ENCODE peak calls at places on chromosomes 1 and 21, in eight cellular contexts. I is MCF 10A, E is osteocyte, T is BJ, V is cardiac muscle cell, A is endothelial cell, G is suprapubic skin, M is mucosa of descending colon. X is an unnamed sample.

GRCh38 chr1:33007190-33008050 is 29.3 kb downstream of the AK2 start:
- DNase-seq in G (no peak), M (no peak), V (peak), T (peak), E (no peak), A (peak), I (peak), X (no peak)

GRCh38 chr1:4495809-4496208 is 158.6 kb upstream of the AJAP1 start:
- DNase-seq in I (no peak), G (no peak), T (no peak), V (no peak), A (no peak), M (no peak), E (no peak), X (no peak)

GRCh38 chr1:79695133-79695532 is 688.6 kb upstream of the ADGRL4 start:
- DNase-seq in V (no peak), G (no peak), A (no peak), M (no peak), E (no peak), I (no peak), T (no peak), X (no peak)

GRCh38 chr1:79380078-79380477 is 373.5 kb upstream of the ADGRL4 start:
- DNase-seq in M (no peak), I (no peak), V (no peak), A (no peak), T (no peak), E (no peak), G (no peak), X (no peak)

GRCh38 chr1:221961532-221962292 is 219.8 kb upstream of the DUSP10 start:
- DNase-seq in E (no peak), G (no peak), I (peak), V (no peak), M (no peak), A (no peak), T (peak), X (peak)

GRCh38 chr1:11000526-11000925 is 11.9 kb upstream of the TARDBP start:
- DNase-seq in G (no peak), E (no peak), M (no peak), A (no peak), V (no peak), T (no peak), I (no peak), X (no peak)

GRCh38 chr1:153746174-153746573 is 18.3 kb downstream of the INTS3 start:
- DNase-seq in T (no peak), G (no peak), V (no peak), A (no peak), I (no peak), E (no peak), M (no peak), X (no peak)

GRCh38 chr1:7014640-7014930 is 229.3 kb downstream of the CAMTA1 start:
- DNase-seq in G (no peak), I (no peak), M (no peak), E (no peak), T (no peak), V (no peak), A (no peak), X (no peak)

GRCh38 chr1:203286161-203286984 is 18.9 kb upstream of the BTG2 start:
- DNase-seq in G (no peak), T (no peak), E (no peak), A (no peak), I (peak), M (peak), V (peak), X (peak)

GRCh38 chr1:64117492-64117891 is 85.9 kb upstream of the UBE2U start:
- DNase-seq in M (no peak), V (no peak), E (no peak), T (no peak), A (no peak), I (no peak), G (no peak), X (no peak)

GRCh38 chr1:42999308-42999707 is 40.6 kb upstream of the SLC2A1 start:
- DNase-seq in I (no peak), T (peak), V (no peak), E (no peak), M (no peak), A (no peak), G (no peak), X (no peak)

DNA sequence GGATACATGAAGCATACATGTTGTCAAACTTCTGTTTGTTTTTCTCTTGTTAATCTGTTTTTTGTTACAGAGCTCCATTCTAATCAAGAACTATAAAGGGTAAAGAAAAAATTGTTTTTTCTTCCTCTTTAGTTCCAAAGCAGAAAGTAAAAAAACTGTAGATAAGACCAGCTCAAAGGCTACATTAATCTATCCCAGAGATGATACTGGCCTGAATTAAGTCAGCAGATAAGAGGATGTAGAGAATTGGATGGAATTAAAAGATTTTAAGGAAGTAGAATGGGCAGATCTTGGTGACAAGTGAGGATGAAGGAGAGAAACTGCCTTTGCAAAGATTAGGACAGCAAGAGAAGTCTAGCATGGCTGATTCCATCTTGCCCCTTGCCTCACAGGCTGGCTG is 264.8 kb upstream of the USP24 start:
- DNase-seq in A (no peak), E (no peak), M (no peak), T (no peak), I (no peak), V (no peak), G (no peak), X (no peak)
- TF ChIP-seq CTCF in A (no peak), E (no peak), M (no peak), T (no peak), I (no peak), V (no peak), G (no peak), X (no peak)

DNA sequence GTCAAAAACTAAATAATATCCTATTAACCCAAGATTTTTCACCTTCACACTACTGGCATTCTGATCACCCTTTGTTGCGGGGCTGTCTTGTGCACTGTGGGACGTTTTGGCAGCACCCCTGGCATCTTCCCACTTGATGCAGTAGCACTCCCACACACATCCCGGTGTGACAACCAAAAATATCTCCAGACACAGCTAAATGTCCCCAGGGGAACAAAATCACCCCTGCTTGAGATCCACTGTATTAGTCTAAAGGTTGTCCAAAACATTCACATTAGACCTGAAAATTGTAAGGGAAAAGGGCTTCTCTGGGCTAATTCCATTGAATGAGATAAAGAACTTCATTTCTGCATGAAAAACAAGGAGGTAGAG is 37.8 kb downstream of the PLEKHO1 start:
- DNase-seq in I (no peak), M (no peak), G (no peak), E (no peak), V (no peak), T (no peak), A (no peak), X (no peak)
- TF ChIP-seq CTCF in I (no peak), M (no peak), G (no peak), E (peak), V (no peak), T (no peak), A (peak), X (no peak)

GRCh38 chr1:151924691-151925587 is 15.6 kb upstream of the THEM4 start:
- DNase-seq in V (no peak), A (no peak), T (no peak), M (no peak), I (no peak), G (no peak), E (no peak), X (no peak)
- TF ChIP-seq CTCF in V (no peak), A (no peak), T (no peak), M (no peak), I (no peak), G (no peak), E (no peak), X (no peak)

DNA sequence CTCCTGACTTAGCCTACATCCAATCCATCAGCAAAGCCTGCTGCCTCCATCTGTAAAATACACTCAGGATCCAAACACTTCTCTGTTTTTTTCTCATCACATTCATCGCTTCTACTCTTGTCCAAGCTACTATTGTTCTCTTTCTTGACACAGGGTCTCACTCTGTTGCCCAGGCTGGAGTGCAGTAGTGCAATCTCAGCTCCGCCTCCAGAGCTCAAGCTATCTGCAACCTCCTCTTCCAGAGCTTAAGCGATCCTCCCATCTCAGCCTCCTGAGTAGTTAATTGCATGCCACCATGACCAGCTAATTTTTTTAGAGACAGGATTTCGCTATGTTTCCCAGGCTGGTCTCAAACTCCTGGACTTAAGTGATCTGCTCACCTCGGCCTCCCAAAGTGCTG is 44.3 kb upstream of the H6PD start:
- DNase-seq in V (no peak), M (no peak), E (no peak), G (no peak), T (no peak), I (no peak), A (no peak), X (no peak)
- TF ChIP-seq CTCF in V (no peak), M (no peak), E (no peak), G (no peak), T (no peak), I (no peak), A (no peak), X (no peak)

GRCh38 chr1:231694081-231694443 is 67.5 kb downstream of the DISC1 start:
- DNase-seq in G (no peak), I (no peak), E (no peak), V (no peak), A (no peak), T (no peak), M (peak), X (no peak)

GRCh38 chr1:231693361-231694080 is 66.9 kb downstream of the DISC1 start:
- DNase-seq in T (no peak), M (no peak), I (no peak), A (no peak), V (no peak), G (no peak), E (no peak), X (no peak)

GRCh38 chr1:231688989-231689388 is 62.4 kb downstream of the DISC1 start:
- DNase-seq in E (no peak), M (no peak), T (no peak), I (no peak), G (no peak), A (no peak), V (no peak), X (no peak)

GRCh38 chr1:231690072-231690471 is 63.5 kb downstream of the DISC1 start:
- DNase-seq in T (no peak), V (no peak), G (no peak), A (no peak), M (no peak), I (no peak), E (no peak), X (no peak)

DNA sequence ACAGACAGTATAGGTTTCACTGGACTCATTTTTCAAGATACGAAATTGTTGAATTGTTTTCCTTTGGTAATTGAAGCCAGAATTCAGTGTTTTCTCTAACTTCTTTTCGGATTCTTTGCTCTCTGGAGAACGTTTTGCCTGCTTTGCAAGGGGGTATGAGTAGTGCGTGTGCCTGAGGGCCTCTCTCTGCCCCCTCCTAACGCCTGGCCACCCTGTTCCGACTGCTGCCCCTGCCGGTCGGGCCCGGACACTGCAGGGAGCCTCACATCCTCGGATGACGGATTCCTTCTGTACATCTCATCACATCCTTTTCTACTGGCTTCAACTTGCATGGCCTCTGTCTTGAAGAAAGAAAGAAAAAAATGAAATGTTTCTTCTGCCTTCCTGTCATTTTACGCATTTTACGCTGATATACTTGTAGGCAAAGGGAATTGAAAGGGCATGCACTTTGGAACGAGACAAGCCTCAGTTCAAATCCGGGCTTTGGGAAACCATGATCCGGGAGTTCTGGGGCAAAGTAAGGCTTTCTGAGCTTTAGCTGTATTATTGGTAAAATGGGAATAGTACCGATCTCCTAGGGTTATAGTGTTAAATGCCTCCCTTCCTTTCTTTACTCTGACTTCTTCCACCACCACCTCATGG is 65.1 kb downstream of the DISC1 start:
- DNase-seq in G (no peak), V (peak), T (no peak), E (peak), M (no peak), I (no peak), A (peak), X (no peak)
- TF ChIP-seq CTCF in G (no peak), V (peak), T (peak), E (peak), M (no peak), I (peak), A (peak), X (peak)

GRCh38 chr1:239913141-239913585 is 178.5 kb upstream of the FMN2 start:
- DNase-seq in M (no peak), V (no peak), E (no peak), A (no peak), I (peak), G (no peak), T (no peak), X (no peak)

GRCh38 chr1:239912471-239912870 is 179.2 kb upstream of the FMN2 start:
- DNase-seq in M (no peak), T (no peak), V (no peak), G (no peak), E (no peak), I (peak), A (no peak), X (no peak)

GRCh38 chr1:239918633-239919032 is 173.1 kb upstream of the FMN2 start:
- DNase-seq in I (no peak), G (no peak), M (no peak), T (no peak), E (no peak), V (no peak), A (no peak), X (no peak)

GRCh38 chr1:239909894-239910293 is 181.8 kb upstream of the FMN2 start:
- DNase-seq in A (no peak), V (no peak), G (no peak), I (peak), T (no peak), M (no peak), E (no peak), X (no peak)

GRCh38 chr1:239914827-239915231 is 176.9 kb upstream of the FMN2 start:
- DNase-seq in I (peak), M (no peak), E (no peak), V (no peak), T (peak), A (no peak), G (no peak), X (no peak)
- TF ChIP-seq CTCF in I (peak), M (no peak), E (peak), V (no peak), T (peak), A (no peak), G (no peak), X (no peak)

DNA sequence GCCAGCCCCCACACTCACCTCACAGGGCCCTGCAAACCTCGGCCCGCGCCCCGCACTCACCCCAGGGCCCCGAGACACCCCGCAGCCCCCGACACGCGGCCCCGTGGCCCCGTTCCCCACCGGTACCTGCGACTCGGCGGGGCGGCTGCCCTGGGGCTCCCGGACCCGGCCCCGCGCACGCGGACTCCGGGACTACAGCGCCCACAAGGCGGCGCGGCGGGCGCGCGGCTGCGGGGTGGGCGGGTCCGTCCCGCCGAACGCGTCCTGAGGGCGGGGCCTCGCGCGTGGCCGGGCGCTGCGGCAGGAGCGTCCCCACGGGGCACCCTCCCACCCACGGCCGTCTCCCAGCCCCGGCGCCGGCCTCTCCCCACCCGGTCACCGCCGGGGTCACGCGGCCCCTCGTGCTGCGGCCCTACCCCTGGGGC is at the start of gene SLC19A1:
- DNase-seq in I (peak), E (peak), V (peak), T (no peak), A (peak), G (peak), M (peak), X (peak)
- TF ChIP-seq CTCF in I (peak), E (peak), V (peak), T (peak), A (no peak), G (peak), M (peak), X (peak)

GRCh38 chr21:37917612-37918011 is 1.4 kb upstream of the KCNJ6 start:
- DNase-seq in T (peak), E (no peak), M (no peak), I (peak), G (no peak), V (no peak), A (no peak), X (no peak)

GRCh38 chr21:37914211-37914900 is 1.9 kb downstream of the KCNJ6 start:
- DNase-seq in E (peak), V (peak), T (no peak), I (peak), M (no peak), G (no peak), A (peak), X (no peak)

GRCh38 chr21:37916795-37917142 is 512 bp upstream of the KCNJ6 start:
- DNase-seq in A (peak), M (no peak), V (peak), E (no peak), T (no peak), I (no peak), G (no peak), X (no peak)

GRCh38 chr21:37915516-37915915 is 741 bp downstream of the KCNJ6 start:
- DNase-seq in I (no peak), A (peak), V (peak), M (no peak), E (no peak), G (no peak), T (no peak), X (no peak)

GRCh38 chr21:37915941-37916794 is at the start of gene KCNJ6:
- DNase-seq in E (peak), I (peak), A (peak), V (peak), M (peak), T (no peak), G (no peak), X (no peak)
- TF ChIP-seq CTCF in E (peak), I (peak), A (peak), V (peak), M (no peak), T (peak), G (no peak), X (peak)

GRCh38 chr1:204493882-204494280 is 724 bp downstream of the PIK3C2B start:
- DNase-seq in G (no peak), E (no peak), I (no peak), T (no peak), A (peak), V (peak), M (peak), X (peak)

GRCh38 chr1:204493145-204493881 is 1.3 kb downstream of the PIK3C2B start:
- DNase-seq in E (no peak), V (peak), A (no peak), M (peak), G (peak), T (no peak), I (peak), X (no peak)

GRCh38 chr1:204494281-204495077 is at the start of gene PIK3C2B:
- DNase-seq in V (peak), A (peak), G (peak), M (peak), I (peak), E (peak), T (no peak), X (peak)

GRCh38 chr1:204495078-204495753 is 611 bp upstream of the PIK3C2B start:
- DNase-seq in V (no peak), M (no peak), T (no peak), E (no peak), A (no peak), G (no peak), I (no peak), X (no peak)

DNA sequence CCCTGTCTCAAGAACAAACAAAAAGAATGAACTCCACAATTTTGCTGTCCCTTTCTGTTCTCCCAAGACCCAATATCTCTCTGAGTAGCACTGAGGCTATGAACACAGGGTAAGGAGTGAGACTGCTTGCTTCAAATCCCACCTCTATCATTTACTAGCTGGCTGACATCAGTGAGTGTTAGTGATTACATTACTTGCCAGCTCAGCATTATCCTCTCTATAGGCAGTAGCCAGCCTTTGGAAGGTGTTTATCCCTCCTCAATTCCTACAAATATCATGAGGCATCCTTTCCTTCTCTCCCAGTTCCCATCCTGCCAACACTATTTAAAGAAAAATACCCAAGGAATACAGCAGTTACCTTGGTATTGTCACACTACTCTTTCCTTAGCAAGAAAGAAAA is 3.0 kb downstream of the PIK3C2B start:
- DNase-seq in E (no peak), T (no peak), G (no peak), M (no peak), V (no peak), A (no peak), I (no peak), X (no peak)
- TF ChIP-seq CTCF in E (no peak), T (no peak), G (no peak), M (no peak), V (no peak), A (no peak), I (no peak), X (no peak)